ENCODE peak calls at places on chromosomes 16 and 17, in nine cellular contexts. B is stimulated activated CD4-positive, alpha-beta T cell treated with anti-CD3 and anti-CD28 coated beads, Interleukin-2, amount 100 ng/mL, for 48 hours; V is activated T-cell treated with anti-CD3 and anti-CD28 coated beads for 48 hours; W is mammary epithelial cell; I is T-helper 17 cell; C is HT-29; Y is fibroblast of villous mesenchyme; O is MV-4-11; T is cardiac fibroblast. G is an unnamed sample.

GRCh38 chr17:14859521-14859920 is 405.6 kb downstream of the PMP22 start:
- DNase-seq in B (no peak), V (no peak), W (no peak), I (no peak), C (no peak), Y (peak), O (no peak), T (peak), G (no peak)

GRCh38 chr17:77465358-77466041 is 324.7 kb downstream of the SEC14L1 start:
- DNase-seq in B (no peak), V (no peak), W (no peak), I (peak), C (no peak), Y (peak), O (peak), T (peak), G (peak)

GRCh38 chr16:27703545-27703944 is 153.6 kb downstream of the KATNIP start:
- DNase-seq in B (no peak), V (no peak), W (no peak), I (no peak), C (no peak), Y (peak), O (no peak), T (peak), G (no peak)

GRCh38 chr17:73759324-73760185 is 115.3 kb upstream of the SDK2 start:
- DNase-seq in B (no peak), V (no peak), W (no peak), I (no peak), C (no peak), Y (no peak), O (no peak), T (no peak), G (no peak)

GRCh38 chr17:57266842-57267241 is 10.5 kb downstream of the MSI2 start:
- DNase-seq in B (no peak), V (no peak), W (no peak), I (no peak), C (no peak), Y (no peak), O (no peak), T (no peak), G (no peak)

GRCh38 chr16:69073181-69073669 is 32.2 kb upstream of the HAS3 start:
- DNase-seq in B (no peak), V (no peak), W (peak), I (no peak), C (peak), Y (peak), O (no peak), T (peak), G (no peak)

GRCh38 chr16:62602790-62603189 is 566.6 kb upstream of the CDH8 start:
- DNase-seq in B (no peak), V (no peak), W (no peak), I (no peak), C (no peak), Y (no peak), O (no peak), T (no peak), G (no peak)

GRCh38 chr17:80780381-80781187 is 211.1 kb upstream of the CHMP6 start:
- DNase-seq in B (no peak), V (no peak), W (no peak), I (no peak), C (no peak), Y (no peak), O (no peak), T (no peak), G (no peak)

GRCh38 chr16:84726670-84727467 is 27.1 kb downstream of the USP10 start:
- DNase-seq in B (no peak), V (no peak), W (peak), I (no peak), C (peak), Y (no peak), O (peak), T (no peak), G (no peak)

GRCh38 chr17:304461-304860 is 48.1 kb downstream of the RPH3AL start:
- DNase-seq in B (no peak), V (no peak), W (no peak), I (no peak), C (no peak), Y (no peak), O (no peak), T (no peak), G (peak)

GRCh38 chr16:53087101-53087500 is 32.3 kb downstream of the CHD9 start:
- DNase-seq in B (no peak), V (no peak), W (no peak), I (no peak), C (no peak), Y (no peak), O (no peak), T (peak), G (no peak)

GRCh38 chr17:6079155-6079554 is 9.0 kb downstream of the WSCD1 start:
- DNase-seq in B (no peak), V (no peak), W (no peak), I (no peak), C (no peak), Y (no peak), O (peak), T (no peak), G (no peak)

GRCh38 chr16:85898521-85899442 is at the start of gene IRF8:
- DNase-seq in B (peak), V (peak), W (no peak), I (no peak), C (no peak), Y (peak), O (peak), T (peak), G (peak)

GRCh38 chr16:86428729-86429472 is 81.4 kb upstream of the FOXF1 start:
- DNase-seq in B (no peak), V (no peak), W (no peak), I (no peak), C (no peak), Y (no peak), O (no peak), T (no peak), G (no peak)

GRCh38 chr17:33109331-33110072 is 117.9 kb downstream of the SPACA3 start:
- DNase-seq in B (no peak), V (no peak), W (no peak), I (no peak), C (no peak), Y (no peak), O (no peak), T (no peak), G (no peak)

GRCh38 chr16:68186877-68187276 is 49.0 kb downstream of the ESRP2 start:
- DNase-seq in B (no peak), V (no peak), W (no peak), I (no peak), C (no peak), Y (no peak), O (no peak), T (no peak), G (no peak)

GRCh38 chr17:28720247-28720996 is 637 bp downstream of the RPL23A start:
- DNase-seq in B (no peak), V (peak), W (no peak), I (no peak), C (peak), Y (no peak), O (peak), T (peak), G (no peak)

GRCh38 chr17:75010683-75011406 is 1.6 kb upstream of the MRPL58 start:
- DNase-seq in B (peak), V (no peak), W (peak), I (no peak), C (peak), Y (peak), O (peak), T (peak), G (peak)

GRCh38 chr16:7443108-7443507 is 110.5 kb downstream of the RBFOX1 start:
- DNase-seq in B (no peak), V (no peak), W (no peak), I (no peak), C (no peak), Y (no peak), O (no peak), T (no peak), G (no peak)

GRCh38 chr17:81831563-81831956 is 1.5 kb downstream of the MCRIP1 start:
- DNase-seq in B (peak), V (no peak), W (no peak), I (no peak), C (no peak), Y (no peak), O (no peak), T (no peak), G (no peak)

GRCh38 chr16:47459603-47460002 is 1.3 kb downstream of the ITFG1 start:
- DNase-seq in B (no peak), V (no peak), W (no peak), I (no peak), C (no peak), Y (no peak), O (no peak), T (no peak), G (no peak)

GRCh38 chr17:70499067-70499786 is 329.9 kb downstream of the KCNJ2 start:
- DNase-seq in B (no peak), V (no peak), W (no peak), I (no peak), C (no peak), Y (no peak), O (peak), T (no peak), G (no peak)

GRCh38 chr17:72022328-72022727 is 98.5 kb upstream of the SOX9 start:
- DNase-seq in B (no peak), V (no peak), W (no peak), I (no peak), C (no peak), Y (no peak), O (no peak), T (no peak), G (no peak)

GRCh38 chr17:13862341-13862740 is 207.0 kb upstream of the COX10 start:
- DNase-seq in B (no peak), V (no peak), W (no peak), I (no peak), C (no peak), Y (no peak), O (peak), T (no peak), G (no peak)

GRCh38 chr17:29526322-29526721 is 40.5 kb downstream of the ABHD15 start:
- DNase-seq in B (no peak), V (no peak), W (no peak), I (no peak), C (no peak), Y (no peak), O (no peak), T (peak), G (no peak)

GRCh38 chr16:80985611-80986010 is 21.1 kb downstream of the CMC2 start:
- DNase-seq in B (no peak), V (no peak), W (no peak), I (no peak), C (no peak), Y (no peak), O (no peak), T (no peak), G (no peak)